ENCODE peak calls at places on chromosomes 12 and 14, in five cellular contexts. L is HepG2, X is HEK293T, Y is H1, A is GM12878. K is an unnamed sample.

GRCh38 chr12:43869184-43869583 is 33.3 kb downstream of the TMEM117 start:
- DNase-seq in L (no peak), X (no peak), Y (no peak), A (no peak), K (no peak)

GRCh38 chr12:108568653-108569154 is 6.3 kb downstream of the ISCU start:
- DNase-seq in L (no peak), X (no peak), Y (no peak), A (peak), K (no peak)

GRCh38 chr12:39620664-39621658 is 1.4 kb upstream of the ABCD2 start:
- DNase-seq in L (no peak), X (no peak), Y (no peak), A (peak), K (no peak)

GRCh38 chr12:19287302-19287701 is 152.0 kb upstream of the AEBP2 start:
- DNase-seq in L (no peak), X (no peak), Y (no peak), A (no peak), K (no peak)

GRCh38 chr12:5561057-5561456 is 129.1 kb downstream of the NTF3 start:
- DNase-seq in L (no peak), X (no peak), Y (no peak), A (no peak), K (no peak)

GRCh38 chr12:15605886-15606590 is 183.2 kb downstream of the EPS8 start:
- DNase-seq in L (no peak), X (no peak), Y (no peak), A (no peak), K (no peak)

GRCh38 chr12:93325855-93326254 is 51.9 kb upstream of the NUDT4 start:
- DNase-seq in L (no peak), X (no peak), Y (no peak), A (no peak), K (no peak)

GRCh38 chr12:125455556-125455955 is 390.3 kb downstream of the AACS start:
- DNase-seq in L (no peak), X (no peak), Y (no peak), A (no peak), K (no peak)

GRCh38 chr12:113413488-113413939 is 8.7 kb upstream of the SDSL start:
- DNase-seq in L (peak), X (no peak), Y (no peak), A (no peak), K (peak)

GRCh38 chr12:53199700-53200099 is 7.4 kb downstream of the ITGB7 start:
- DNase-seq in L (no peak), X (no peak), Y (no peak), A (no peak), K (no peak)

GRCh38 chr12:53201170-53201541 is 5.9 kb downstream of the ITGB7 start:
- DNase-seq in L (no peak), X (no peak), Y (no peak), A (no peak), K (no peak)

GRCh38 chr12:53200458-53201169 is 6.4 kb downstream of the ITGB7 start:
- DNase-seq in L (no peak), X (no peak), Y (no peak), A (peak), K (no peak)

GRCh38 chr12:53198470-53199110 is 8.5 kb downstream of the ITGB7 start:
- DNase-seq in L (no peak), X (no peak), Y (no peak), A (no peak), K (no peak)

DNA sequence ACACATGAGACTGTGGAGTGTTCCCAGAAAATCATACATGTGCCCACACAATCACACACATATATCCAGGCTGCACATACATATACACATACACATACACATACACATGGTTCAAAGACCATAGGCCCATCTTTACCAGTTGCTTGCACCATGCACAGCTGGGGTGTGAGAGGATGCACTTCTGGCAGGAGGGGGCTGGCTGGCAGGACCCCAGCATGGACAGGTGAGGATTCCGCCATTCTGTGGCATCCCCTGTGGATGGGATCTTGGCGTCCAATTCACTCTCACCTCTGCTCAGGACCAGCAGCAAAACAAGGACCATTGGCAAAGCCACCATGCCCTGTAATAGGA is 7.0 kb downstream of the ITGB7 start:
- DNase-seq in L (no peak), X (no peak), Y (no peak), A (no peak), K (no peak)
- TF ChIP-seq SUZ12 in L (no peak), X (no peak), Y (no peak), A (no peak), K (no peak)

DNA sequence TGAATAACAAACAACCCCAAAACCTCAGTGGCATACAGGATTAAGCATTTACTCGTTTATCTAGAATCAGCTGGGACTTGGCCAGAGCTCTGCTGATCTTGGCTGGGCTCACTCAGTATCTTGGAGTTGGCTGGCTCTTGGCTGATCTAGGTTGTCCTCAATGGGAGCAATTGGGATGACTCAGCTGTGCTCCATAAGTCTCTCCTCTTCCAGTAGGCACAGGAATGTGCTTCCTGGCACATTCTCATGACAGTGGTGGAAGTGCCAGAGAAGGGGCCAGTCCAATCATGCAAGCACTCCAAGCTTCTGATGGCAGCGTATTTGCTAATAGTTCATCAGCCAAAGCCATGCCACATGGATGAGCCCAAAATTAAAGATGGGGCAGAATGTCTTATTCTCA is 41.7 kb upstream of the ANO4 start:
- DNase-seq in L (no peak), X (no peak), Y (no peak), A (no peak), K (no peak)
- TF ChIP-seq SUZ12 in L (no peak), X (no peak), Y (no peak), A (no peak), K (no peak)

GRCh38 chr12:47085815-47086252 is 6.1 kb upstream of the AMIGO2 start:
- DNase-seq in L (peak), X (no peak), Y (no peak), A (no peak), K (no peak)

GRCh38 chr12:47091009-47091408 is 11.2 kb upstream of the AMIGO2 start:
- DNase-seq in L (no peak), X (no peak), Y (no peak), A (no peak), K (no peak)

GRCh38 chr12:47087088-47087688 is 7.4 kb upstream of the AMIGO2 start:
- DNase-seq in L (no peak), X (no peak), Y (no peak), A (no peak), K (no peak)

GRCh38 chr12:47084172-47084571 is 4.4 kb upstream of the AMIGO2 start:
- DNase-seq in L (no peak), X (no peak), Y (no peak), A (no peak), K (no peak)

GRCh38 chr12:47088021-47088944 is 8.5 kb upstream of the AMIGO2 start:
- DNase-seq in L (peak), X (no peak), Y (no peak), A (no peak), K (no peak)
- TF ChIP-seq SUZ12 in L (no peak), X (no peak), Y (no peak), A (no peak), K (no peak)

GRCh38 chr14:89402363-89402762 is 14.7 kb downstream of the FOXN3 start:
- DNase-seq in L (no peak), X (no peak), Y (no peak), A (no peak), K (no peak)
- TF ChIP-seq SUZ12 in L (no peak), X (no peak), Y (no peak), A (no peak), K (no peak)

GRCh38 chr14:68759912-68760311 is 33.0 kb downstream of the ZFP36L1 start:
- DNase-seq in L (no peak), X (no peak), Y (no peak), A (no peak), K (no peak)

GRCh38 chr14:68757618-68758081 is 35.2 kb downstream of the ZFP36L1 start:
- DNase-seq in L (peak), X (no peak), Y (no peak), A (no peak), K (no peak)

GRCh38 chr14:68756734-68757133 is 36.1 kb downstream of the ZFP36L1 start:
- DNase-seq in L (peak), X (no peak), Y (no peak), A (no peak), K (no peak)

GRCh38 chr14:68759017-68759569 is 33.8 kb downstream of the ZFP36L1 start:
- DNase-seq in L (peak), X (no peak), Y (no peak), A (no peak), K (no peak)

DNA sequence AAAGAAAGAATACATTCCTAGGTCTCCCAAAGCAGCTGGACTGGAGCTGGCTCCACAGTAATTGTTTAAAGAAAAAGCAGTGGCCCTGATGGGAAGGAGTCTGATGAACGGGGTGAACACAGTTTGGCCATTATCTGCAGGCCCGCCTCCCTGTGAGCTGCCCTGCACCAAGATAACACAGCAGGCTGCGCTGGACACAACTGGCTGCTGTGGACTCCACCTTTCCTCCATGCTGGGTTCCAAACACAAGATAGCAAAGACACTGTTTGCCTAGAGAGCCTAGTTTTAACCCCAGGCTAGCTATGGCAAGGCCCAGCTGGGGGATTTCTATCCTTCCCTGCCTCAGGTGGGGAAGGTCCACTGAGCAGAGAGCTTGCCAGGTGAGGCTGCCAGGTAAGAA is 34.6 kb downstream of the ZFP36L1 start:
- DNase-seq in L (no peak), X (no peak), Y (no peak), A (no peak), K (no peak)
- TF ChIP-seq SUZ12 in L (no peak), X (no peak), Y (no peak), A (no peak), K (no peak)

DNA sequence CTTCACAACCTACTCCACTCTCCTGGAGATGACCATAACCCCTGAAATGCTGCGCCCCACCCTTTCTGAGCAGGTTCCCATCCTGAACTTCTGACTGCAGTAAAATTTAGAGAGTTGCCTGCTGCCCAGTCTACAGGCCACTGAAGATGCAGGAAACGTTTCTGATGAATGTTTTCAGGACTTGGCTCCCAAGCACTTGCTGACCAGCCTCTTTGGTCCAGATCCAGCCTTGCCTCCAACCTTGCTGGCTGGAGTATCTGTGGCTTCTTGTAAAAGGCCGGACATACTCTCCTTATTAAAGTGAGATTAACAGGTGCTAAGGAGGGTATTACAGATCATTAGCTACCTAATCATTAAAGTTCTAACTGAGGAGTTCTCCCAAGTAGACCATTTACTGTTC is 70.3 kb upstream of the STXBP6 start:
- DNase-seq in L (no peak), X (no peak), Y (no peak), A (no peak), K (no peak)
- TF ChIP-seq SUZ12 in L (no peak), X (no peak), Y (no peak), A (no peak), K (no peak)

GRCh38 chr12:4227046-4227445 is 46.5 kb upstream of the CCND2 start:
- DNase-seq in L (no peak), X (no peak), Y (no peak), A (no peak), K (no peak)
- TF ChIP-seq SUZ12 in L (no peak), X (no peak), Y (no peak), A (no peak), K (no peak)

GRCh38 chr12:57657744-57658143 is 24.7 kb upstream of the B4GALNT1 start:
- DNase-seq in L (no peak), X (no peak), Y (no peak), A (no peak), K (no peak)
- TF ChIP-seq SUZ12 in L (no peak), X (no peak), Y (no peak), A (no peak), K (no peak)

DNA sequence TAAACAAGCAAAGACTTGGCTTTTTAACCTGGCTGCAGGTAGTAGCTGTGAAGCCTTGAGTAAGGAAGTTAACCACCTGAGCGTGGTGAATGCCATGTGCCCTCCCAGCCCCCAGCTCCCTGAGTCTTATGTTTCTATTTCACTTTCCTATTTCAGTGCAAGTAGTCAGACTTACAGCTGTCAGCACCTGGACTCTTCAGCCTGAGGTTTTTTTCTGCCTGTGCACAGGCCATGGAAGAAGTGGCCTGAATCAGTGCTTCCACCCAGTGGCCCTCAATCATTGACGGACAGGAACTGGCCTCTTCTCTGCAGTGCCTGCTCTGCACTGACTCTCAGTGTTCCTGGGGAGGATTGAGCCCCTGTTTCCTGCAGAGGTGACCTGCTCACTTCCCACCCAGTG is 796.4 kb downstream of the MED13L start:
- DNase-seq in L (peak), X (no peak), Y (no peak), A (peak), K (no peak)
- TF ChIP-seq SUZ12 in L (no peak), X (no peak), Y (no peak), A (no peak), K (no peak)

K was measured in NT2/D1.